ENCODE peak calls at places on chromosomes 2 and 18, in four cellular contexts. One of them, this sample, is unnamed.

GRCh38 chr2:215921884-215922283 is 91.5 kb downstream of the MREG start:
- DNase-seq in HCT116: peak; percentile 16
- DNase-seq in PC-3: peak; percentile 88
- DNase-seq in fibroblast of lung: peak; percentile 99
- DNase-seq in this sample: peak; percentile 87

GRCh38 chr2:31322376-31322775 is 88.4 kb downstream of the EHD3 start:
- DNase-seq in HCT116: no peak
- DNase-seq in PC-3: no peak
- DNase-seq in fibroblast of lung: peak; percentile 50
- DNase-seq in this sample: no peak

GRCh38 chr2:196160101-196160500 is 11.3 kb downstream of the STK17B start:
- DNase-seq in HCT116: peak; percentile 57
- DNase-seq in PC-3: peak; percentile 95
- DNase-seq in fibroblast of lung: peak; percentile 96
- DNase-seq in this sample: peak; percentile 94

GRCh38 chr2:26430826-26431225 is 29.1 kb downstream of the DRC1 start:
- DNase-seq in HCT116: no peak
- DNase-seq in PC-3: no peak
- DNase-seq in fibroblast of lung: no peak
- DNase-seq in this sample: peak; percentile 11

GRCh38 chr2:212520340-212520739 is 18.3 kb downstream of the ERBB4 start:
- DNase-seq in HCT116: peak; percentile 7
- DNase-seq in PC-3: peak; percentile 25
- DNase-seq in fibroblast of lung: no peak
- DNase-seq in this sample: no peak

GRCh38 chr2:213932-214693 is 49.7 kb downstream of the SH3YL1 start:
- DNase-seq in HCT116: no peak
- DNase-seq in PC-3: no peak
- DNase-seq in fibroblast of lung: no peak
- DNase-seq in this sample: no peak

GRCh38 chr2:236303935-236304334 is 39.7 kb upstream of the ASB18 start:
- DNase-seq in HCT116: no peak
- DNase-seq in PC-3: no peak
- DNase-seq in fibroblast of lung: no peak
- DNase-seq in this sample: no peak

GRCh38 chr2:24970483-24971299 is 1.1 kb downstream of the DNAJC27 start:
- DNase-seq in HCT116: no peak
- DNase-seq in PC-3: peak; percentile 31
- DNase-seq in fibroblast of lung: peak; percentile 47
- DNase-seq in this sample: peak; percentile 50

GRCh38 chr2:69902213-69902922 is 8.6 kb downstream of the SNRNP27 start:
- DNase-seq in HCT116: no peak
- DNase-seq in PC-3: no peak
- DNase-seq in fibroblast of lung: no peak
- DNase-seq in this sample: no peak

GRCh38 chr2:383173-383572 is 95.3 kb upstream of the ALKAL2 start:
- DNase-seq in HCT116: no peak
- DNase-seq in PC-3: no peak
- DNase-seq in fibroblast of lung: no peak
- DNase-seq in this sample: no peak

GRCh38 chr2:157764386-157764785 is 111.7 kb downstream of the ACVR1 start:
- DNase-seq in HCT116: no peak
- DNase-seq in PC-3: no peak
- DNase-seq in fibroblast of lung: no peak
- DNase-seq in this sample: no peak

GRCh38 chr2:113173563-113174368 is at the start of gene PSD4:
- DNase-seq in HCT116: no peak
- DNase-seq in PC-3: no peak
- DNase-seq in fibroblast of lung: no peak
- DNase-seq in this sample: no peak

GRCh38 chr2:84970956-84971798 is at the start of gene KCMF1:
- DNase-seq in HCT116: no peak
- DNase-seq in PC-3: peak; percentile 75
- DNase-seq in fibroblast of lung: peak; percentile 71
- DNase-seq in this sample: peak; percentile 44

GRCh38 chr2:68832161-68832869 is 38.9 kb downstream of the BMP10 start:
- DNase-seq in HCT116: no peak
- DNase-seq in PC-3: peak; percentile 74
- DNase-seq in fibroblast of lung: peak; percentile 67
- DNase-seq in this sample: peak; percentile 74

GRCh38 chr18:77807650-77808049 is 558.0 kb downstream of the GALR1 start:
- DNase-seq in HCT116: no peak
- DNase-seq in PC-3: no peak
- DNase-seq in fibroblast of lung: no peak
- DNase-seq in this sample: no peak

GRCh38 chr2:156481295-156481694 is 45.1 kb downstream of the GPD2 start:
- DNase-seq in HCT116: no peak
- DNase-seq in PC-3: no peak
- DNase-seq in fibroblast of lung: peak; percentile 19
- DNase-seq in this sample: peak; percentile 16

GRCh38 chr2:234483568-234484251 is 13.2 kb downstream of the ARL4C start:
- DNase-seq in HCT116: no peak
- DNase-seq in PC-3: no peak
- DNase-seq in fibroblast of lung: peak; percentile 9
- DNase-seq in this sample: no peak

GRCh38 chr2:8553643-8554042 is 128.2 kb upstream of the ID2 start:
- DNase-seq in HCT116: no peak
- DNase-seq in PC-3: peak; percentile 73
- DNase-seq in fibroblast of lung: no peak
- DNase-seq in this sample: no peak

GRCh38 chr2:21003572-21004180 is 40.2 kb downstream of the APOB start:
- DNase-seq in HCT116: no peak
- DNase-seq in PC-3: no peak
- DNase-seq in fibroblast of lung: no peak
- DNase-seq in this sample: no peak

GRCh38 chr2:28253543-28253942 is 139.1 kb upstream of the FOSL2 start:
- DNase-seq in HCT116: no peak
- DNase-seq in PC-3: no peak
- DNase-seq in fibroblast of lung: no peak
- DNase-seq in this sample: peak; percentile 36

GRCh38 chr2:102815285-102815684 is 53.5 kb downstream of the TMEM182 start:
- DNase-seq in HCT116: no peak
- DNase-seq in PC-3: no peak
- DNase-seq in fibroblast of lung: no peak
- DNase-seq in this sample: no peak

GRCh38 chr2:85741811-85742507 is 11.8 kb upstream of the ATOH8 start:
- DNase-seq in HCT116: no peak
- DNase-seq in PC-3: peak; percentile 10
- DNase-seq in fibroblast of lung: peak; percentile 99
- DNase-seq in this sample: peak; percentile 93

GRCh38 chr2:27133195-27133875 is 1.1 kb downstream of the PREB start:
- DNase-seq in HCT116: no peak
- DNase-seq in PC-3: no peak
- DNase-seq in fibroblast of lung: no peak
- DNase-seq in this sample: no peak

GRCh38 chr18:75376004-75376403 is 51.5 kb downstream of the SMIM21 start:
- DNase-seq in HCT116: no peak
- DNase-seq in PC-3: peak; percentile 75
- DNase-seq in fibroblast of lung: no peak
- DNase-seq in this sample: no peak

GRCh38 chr2:120893874-120894584 is 158.4 kb downstream of the GLI2 start:
- DNase-seq in HCT116: no peak
- DNase-seq in PC-3: no peak
- DNase-seq in fibroblast of lung: no peak
- DNase-seq in this sample: no peak

GRCh38 chr2:184351126-184351525 is 247.2 kb upstream of the ZNF804A start:
- DNase-seq in HCT116: no peak
- DNase-seq in PC-3: no peak
- DNase-seq in fibroblast of lung: no peak
- DNase-seq in this sample: no peak

GRCh38 chr18:39191931-39192330 is 1626.3 kb upstream of the CELF4 start:
- DNase-seq in HCT116: no peak
- DNase-seq in PC-3: no peak
- DNase-seq in fibroblast of lung: no peak
- DNase-seq in this sample: no peak

GRCh38 chr2:59012234-59012633 is 771.1 kb upstream of the FANCL start:
- DNase-seq in HCT116: no peak
- DNase-seq in PC-3: no peak
- DNase-seq in fibroblast of lung: no peak
- DNase-seq in this sample: no peak

GRCh38 chr2:55115795-55116597 is 65.7 kb upstream of the RTN4 start:
- DNase-seq in HCT116: peak; percentile 80
- DNase-seq in PC-3: peak; percentile 85
- DNase-seq in fibroblast of lung: peak; percentile 82
- DNase-seq in this sample: peak; percentile 67

GRCh38 chr2:55116966-55117365 is 66.7 kb upstream of the RTN4 start:
- DNase-seq in HCT116: no peak
- DNase-seq in PC-3: no peak
- DNase-seq in fibroblast of lung: no peak
- DNase-seq in this sample: no peak

GRCh38 chr2:55114597-55114996 is 64.3 kb upstream of the RTN4 start:
- DNase-seq in HCT116: no peak
- DNase-seq in PC-3: no peak
- DNase-seq in fibroblast of lung: no peak
- DNase-seq in this sample: no peak

GRCh38 chr2:55118643-55119065 is 68.4 kb upstream of the RTN4 start:
- DNase-seq in HCT116: no peak
- DNase-seq in PC-3: no peak
- DNase-seq in fibroblast of lung: no peak
- DNase-seq in this sample: no peak

GRCh38 chr2:55116598-55116964 is 66.3 kb upstream of the RTN4 start:
- DNase-seq in HCT116: no peak
- DNase-seq in PC-3: no peak
- DNase-seq in fibroblast of lung: no peak
- DNase-seq in this sample: no peak
- TF ChIP-seq EZH2 in HCT116: no peak
- TF ChIP-seq EZH2 in PC-3: no peak
- TF ChIP-seq EZH2 in fibroblast of lung: no peak
- TF ChIP-seq EZH2 in this sample: no peak

GRCh38 chr2:226799976-226800940 is 638 bp upstream of the IRS1 start:
- DNase-seq in HCT116: no peak
- DNase-seq in PC-3: peak; percentile 54
- DNase-seq in fibroblast of lung: peak; percentile 41
- DNase-seq in this sample: no peak
- TF ChIP-seq CTCF in HCT116: no peak
- TF ChIP-seq CTCF in PC-3: peak; percentile 31
- TF ChIP-seq CTCF in fibroblast of lung: peak; percentile 23
- TF ChIP-seq CTCF in this sample: no peak

DNA sequence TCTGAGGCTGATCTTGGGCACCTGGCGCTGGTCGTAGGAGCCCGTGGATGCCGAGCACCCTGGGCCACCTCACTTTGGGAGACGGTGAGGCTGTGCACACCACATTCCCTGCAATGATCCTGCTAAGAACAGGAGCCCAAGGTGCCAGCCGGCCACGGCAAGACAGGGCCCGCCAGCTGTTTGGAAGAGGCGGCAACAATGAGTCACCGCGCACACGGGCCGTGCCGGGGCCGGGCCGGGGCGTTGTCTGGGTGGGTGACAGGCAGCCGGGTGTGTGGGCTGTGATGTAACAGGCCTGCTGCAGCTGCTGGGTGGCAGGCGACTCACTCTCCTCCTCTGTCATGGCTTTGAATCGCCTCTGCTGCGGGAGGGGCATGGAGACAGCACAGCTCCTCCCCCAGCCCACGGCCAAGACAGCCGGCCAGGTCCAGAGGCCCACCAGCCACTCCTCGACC is 49.7 kb upstream of the ODC1 start:
- DNase-seq in HCT116: peak; percentile 49
- DNase-seq in PC-3: peak; percentile 93
- DNase-seq in fibroblast of lung: peak; percentile 66
- DNase-seq in this sample: peak; percentile 79
- TF ChIP-seq EZH2 in HCT116: no peak
- TF ChIP-seq EZH2 in PC-3: no peak
- TF ChIP-seq EZH2 in fibroblast of lung: no peak
- TF ChIP-seq EZH2 in this sample: no peak

DNA sequence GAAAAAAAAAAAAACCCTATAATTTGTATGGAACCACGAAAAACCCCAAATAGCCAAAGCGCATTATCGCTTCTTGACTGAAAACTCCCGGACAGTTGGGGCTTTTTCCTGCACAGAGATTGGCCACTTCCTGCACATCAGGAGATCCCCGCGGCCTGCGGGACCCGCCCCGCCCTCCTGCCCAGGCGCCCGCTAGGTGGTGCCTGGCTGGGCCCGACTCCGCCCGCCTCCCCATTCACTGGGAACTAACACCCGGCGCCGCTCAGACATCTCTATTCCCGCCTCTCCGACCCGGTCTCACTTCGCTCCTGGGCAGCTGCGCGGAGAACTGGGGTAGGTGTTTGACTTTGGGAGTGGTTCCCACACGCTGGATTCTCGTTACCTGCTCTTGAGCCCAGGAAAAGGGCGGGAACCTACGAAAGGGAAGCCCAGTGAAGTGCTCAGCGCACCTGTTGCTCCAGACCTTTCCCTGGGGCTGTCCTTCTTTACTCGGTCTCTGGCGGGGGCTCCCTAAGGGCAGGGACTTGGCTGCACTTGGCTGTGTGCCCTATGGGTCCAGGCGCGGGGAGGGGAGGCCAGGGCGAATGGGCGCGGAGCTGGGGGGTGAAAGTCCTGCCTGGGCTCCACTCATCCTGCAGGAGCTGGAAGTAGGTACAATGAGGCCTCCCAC is at the start of gene HMSD:
- DNase-seq in HCT116: peak; percentile 43
- DNase-seq in PC-3: peak; percentile 72
- DNase-seq in fibroblast of lung: peak; percentile 28
- DNase-seq in this sample: peak; percentile 26
- TF ChIP-seq CTCF in HCT116: peak; percentile 10
- TF ChIP-seq CTCF in PC-3: peak; percentile 56
- TF ChIP-seq CTCF in fibroblast of lung: peak; percentile 28
- TF ChIP-seq CTCF in this sample: no peak

GRCh38 chr2:176123847-176124273 is 1.3 kb downstream of the HOXD9 start:
- DNase-seq in HCT116: no peak
- DNase-seq in PC-3: no peak
- DNase-seq in fibroblast of lung: no peak
- DNase-seq in this sample: no peak

GRCh38 chr2:176124358-176125214 is 2.1 kb downstream of the HOXD9 start:
- DNase-seq in HCT116: no peak
- DNase-seq in PC-3: no peak
- DNase-seq in fibroblast of lung: no peak
- DNase-seq in this sample: no peak

GRCh38 chr2:176122266-176122632 is 270 bp upstream of the HOXD9 start:
- DNase-seq in HCT116: no peak
- DNase-seq in PC-3: no peak
- DNase-seq in fibroblast of lung: no peak
- DNase-seq in this sample: no peak

GRCh38 chr2:176122633-176123482 is at the start of gene HOXD9:
- DNase-seq in HCT116: no peak
- DNase-seq in PC-3: no peak
- DNase-seq in fibroblast of lung: no peak
- DNase-seq in this sample: no peak

GRCh38 chr2:176123483-176123843 is 944 bp downstream of the HOXD9 start:
- DNase-seq in HCT116: no peak
- DNase-seq in PC-3: no peak
- DNase-seq in fibroblast of lung: no peak
- DNase-seq in this sample: no peak
- TF ChIP-seq EZH2 in HCT116: no peak
- TF ChIP-seq EZH2 in PC-3: no peak
- TF ChIP-seq EZH2 in fibroblast of lung: peak; percentile 94
- TF ChIP-seq EZH2 in this sample: peak; percentile 47

GRCh38 chr18:54224379-54225014 is at the start of gene MBD2:
- DNase-seq in HCT116: peak; percentile 89
- DNase-seq in PC-3: peak; percentile 96
- DNase-seq in fibroblast of lung: peak; percentile 94
- DNase-seq in this sample: peak; percentile 85
- TF ChIP-seq CTCF in HCT116: peak; percentile 16
- TF ChIP-seq CTCF in PC-3: peak; percentile 39
- TF ChIP-seq CTCF in fibroblast of lung: no peak
- TF ChIP-seq CTCF in this sample: no peak

GRCh38 chr2:240670402-240670801 is 12.3 kb downstream of the AQP12B start:
- DNase-seq in HCT116: no peak
- DNase-seq in PC-3: no peak
- DNase-seq in fibroblast of lung: no peak
- DNase-seq in this sample: no peak
- TF ChIP-seq EZH2 in HCT116: no peak
- TF ChIP-seq EZH2 in PC-3: no peak
- TF ChIP-seq EZH2 in fibroblast of lung: no peak
- TF ChIP-seq EZH2 in this sample: no peak